ENCODE peak calls at places on chromosomes 6 and 20, in four cellular contexts. G is GM12878, O is H1, Z is K562. M is an unnamed sample.

GRCh38 chr6:133504761-133505160 is 263.6 kb downstream of the EYA4 start:
- DNase-seq in Z (no peak), O (no peak), G (no peak), M (no peak)

GRCh38 chr6:56357616-56358373 is 110.4 kb upstream of the COL21A1 start:
- DNase-seq in Z (no peak), G (no peak), O (no peak), M (peak; percentile 57)

GRCh38 chr6:43271103-43271815 is 26.8 kb upstream of the SLC22A7 start:
- DNase-seq in G (peak; percentile 47), Z (no peak), O (no peak), M (no peak)

GRCh38 chr6:53910834-53911233 is 116.0 kb downstream of the LRRC1 start:
- DNase-seq in G (no peak), Z (no peak), O (no peak), M (no peak)

GRCh38 chr6:28794175-28795002 is 129.4 kb downstream of the TRIM27 start:
- DNase-seq in O (no peak), G (no peak), Z (peak; percentile 46), M (peak; percentile 31)

GRCh38 chr6:110207652-110208051 is 27.4 kb downstream of the CDC40 start:
- DNase-seq in Z (no peak), G (no peak), O (no peak), M (no peak)

GRCh38 chr20:59047938-59048680 is 5.5 kb upstream of the PRELID3B start:
- DNase-seq in Z (no peak), O (no peak), G (no peak), M (peak; percentile 21)

GRCh38 chr6:155850408-155850841 is 394.8 kb upstream of the NOX3 start:
- DNase-seq in Z (no peak), O (no peak), G (no peak), M (peak; percentile 58)

GRCh38 chr6:14118444-14118843 is 872 bp downstream of the CD83 start:
- DNase-seq in Z (no peak), G (no peak), O (no peak), M (no peak)

GRCh38 chr6:109477725-109478124 is 5.3 kb downstream of the ZBTB24 start:
- DNase-seq in Z (no peak), G (no peak), O (no peak), M (no peak)

GRCh38 chr6:30730611-30731435 is 10.7 kb downstream of the TUBB start:
- DNase-seq in G (no peak), O (no peak), Z (peak; percentile 83), M (peak; percentile 47)

GRCh38 chr6:87573307-87574024 is 16.3 kb downstream of the RARS2 start:
- DNase-seq in G (no peak), O (no peak), Z (no peak), M (no peak)

GRCh38 chr6:132513821-132514545 is 1.1 kb upstream of the STX7 start:
- DNase-seq in G (no peak), Z (no peak), O (no peak), M (no peak)

GRCh38 chr6:16257999-16258708 is 19.8 kb downstream of the GMPR start:
- DNase-seq in Z (peak; percentile 38), O (no peak), G (no peak), M (peak; percentile 17)

GRCh38 chr6:24991748-24992467 is 56.1 kb upstream of the RIPOR2 start:
- DNase-seq in G (peak; percentile 54), O (no peak), Z (peak; percentile 65), M (peak; percentile 48)

GRCh38 chr6:117906905-117907599 is at the start of gene SLC35F1:
- DNase-seq in G (no peak), O (no peak), Z (peak; percentile 21), M (peak; percentile 1)

GRCh38 chr6:136253734-136254133 is 3.6 kb upstream of the MTFR2 start:
- DNase-seq in O (no peak), Z (no peak), G (no peak), M (no peak)

GRCh38 chr6:155154158-155154830 is 109.5 kb upstream of the CLDN20 start:
- DNase-seq in G (no peak), O (no peak), Z (peak; percentile 69), M (peak; percentile 96)

GRCh38 chr6:166258854-166259276 is 49.3 kb downstream of the PRR18 start:
- DNase-seq in Z (no peak), O (no peak), G (no peak), M (no peak)

GRCh38 chr20:17421493-17421892 is 109.7 kb downstream of the BFSP1 start:
- DNase-seq in O (no peak), Z (no peak), G (no peak), M (no peak)

GRCh38 chr20:23446505-23446904 is 6.2 kb downstream of the CST11 start:
- DNase-seq in O (no peak), Z (peak; percentile 41), G (peak; percentile 11), M (peak; percentile 21)

GRCh38 chr6:36853325-36853724 is 14.1 kb upstream of the CPNE5 start:
- DNase-seq in G (no peak), Z (no peak), O (no peak), M (peak; percentile 90)

GRCh38 chr6:121309768-121310473 is 24.4 kb downstream of the TBC1D32 start:
- DNase-seq in G (no peak), O (no peak), Z (no peak), M (peak; percentile 82)

GRCh38 chr6:142842423-142843261 is 102.3 kb downstream of the HIVEP2 start:
- DNase-seq in Z (no peak), G (peak; percentile 97), O (no peak), M (peak; percentile 57)

GRCh38 chr6:34630040-34630439 is 66.5 kb downstream of the ILRUN start:
- DNase-seq in G (no peak), Z (no peak), O (no peak), M (peak; percentile 98)

GRCh38 chr6:113122060-113122459 is 735.1 kb upstream of the MARCKS start:
- DNase-seq in Z (no peak), O (peak; percentile 51), G (no peak), M (peak; percentile 87)

GRCh38 chr6:108798672-108799355 is 49.4 kb upstream of the ARMC2 start:
- DNase-seq in O (no peak), G (no peak), Z (no peak), M (no peak)

GRCh38 chr6:7087491-7087979 is 20.2 kb upstream of the RREB1 start:
- DNase-seq in O (no peak), Z (no peak), G (peak; percentile 36), M (no peak)

GRCh38 chr6:53710788-53711187 is 45.2 kb upstream of the KLHL31 start:
- DNase-seq in Z (no peak), O (no peak), G (no peak), M (no peak)

DNA sequence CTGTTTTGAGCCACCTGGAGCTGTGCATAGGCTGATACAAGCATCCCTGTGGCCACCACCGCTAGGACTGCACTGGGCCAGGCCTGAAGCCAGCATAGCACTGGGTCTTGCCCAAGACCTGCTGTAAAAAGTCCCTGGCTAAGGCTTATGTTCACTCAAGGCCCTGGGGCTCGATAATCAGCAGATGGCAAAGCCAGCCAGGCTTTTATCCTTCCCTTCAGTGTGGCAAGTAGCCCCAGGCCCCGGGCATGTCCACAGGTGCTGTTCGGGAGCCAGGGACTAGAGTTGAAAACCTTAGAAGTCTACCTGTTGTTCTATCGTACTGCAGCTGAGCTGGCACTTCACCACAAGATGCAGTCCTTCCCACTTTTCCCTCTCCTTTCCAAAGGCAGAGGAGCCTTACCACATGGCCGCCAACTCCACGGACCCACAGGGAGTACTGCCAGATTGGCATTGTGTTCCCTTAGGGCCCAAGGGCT is 226.4 kb upstream of the ZNF217 start:
- DNase-seq in Z (no peak), G (no peak), O (no peak), M (no peak)
- H2AFZ ChIP-seq in Z (no peak overlapping the region), G (no peak overlapping the region), O (no peak overlapping the region), M (no peak overlapping the region)

GRCh38 chr6:89843070-89843469 is 13.4 kb downstream of the CASP8AP2 start:
- DNase-seq in G (no peak), Z (no peak), O (no peak), M (peak; percentile 34)

GRCh38 chr6:89834884-89835792 is 5.5 kb downstream of the CASP8AP2 start:
- DNase-seq in G (peak; percentile 87), Z (no peak), O (no peak), M (peak; percentile 41)

GRCh38 chr6:89836637-89837222 is 7.0 kb downstream of the CASP8AP2 start:
- DNase-seq in G (no peak), O (no peak), Z (no peak), M (no peak)

GRCh38 chr6:89842228-89842627 is 12.5 kb downstream of the CASP8AP2 start:
- DNase-seq in O (no peak), Z (no peak), G (no peak), M (peak; percentile 42)

GRCh38 chr6:89840538-89840937 is 10.9 kb downstream of the CASP8AP2 start:
- DNase-seq in G (no peak), Z (no peak), O (no peak), M (peak; percentile 41)
- TF ChIP-seq CHD1 in G (no peak), Z (no peak), O (no peak), M (no peak)

GRCh38 chr6:40077315-40077714 is 143.1 kb upstream of the MOCS1 start:
- DNase-seq in O (no peak), Z (no peak), G (no peak), M (no peak)

GRCh38 chr6:40075051-40075445 is 140.8 kb upstream of the MOCS1 start:
- DNase-seq in O (no peak), Z (no peak), G (no peak), M (no peak)

DNA sequence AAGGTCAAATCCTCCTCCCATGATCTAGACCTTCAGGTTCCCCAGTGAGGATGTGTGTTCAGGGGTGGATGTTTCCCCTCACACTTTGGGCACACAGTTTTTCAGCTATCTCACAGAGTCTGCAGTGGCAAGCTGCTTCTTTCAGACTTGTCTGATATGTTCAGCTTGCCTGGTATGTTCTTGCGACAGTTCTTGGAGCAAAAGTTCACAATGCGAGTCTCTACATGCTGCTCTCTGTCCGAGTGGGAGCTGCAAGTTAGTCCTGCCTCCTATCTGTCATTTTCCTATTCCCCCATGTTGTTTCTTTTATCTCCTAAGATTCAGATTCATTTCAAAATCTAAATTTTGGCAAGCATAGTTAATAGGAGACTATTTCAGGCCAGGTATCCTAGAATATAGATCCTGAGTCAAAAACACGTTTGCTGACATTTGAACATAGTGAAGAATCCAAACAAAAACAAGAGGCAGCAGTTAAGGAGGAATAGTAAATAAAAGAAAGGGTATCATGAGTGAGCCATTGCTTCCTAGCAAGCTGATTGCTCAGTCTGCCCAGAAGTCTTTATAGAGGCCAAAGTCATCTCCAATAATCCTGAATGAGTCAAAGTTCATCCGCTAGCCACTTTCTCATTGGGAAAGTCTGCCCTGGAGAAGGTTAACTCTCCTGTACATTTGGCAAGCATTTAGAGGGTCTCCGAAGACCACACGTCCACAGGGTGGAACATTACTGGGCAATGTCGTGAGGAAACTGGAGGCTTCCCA is 140.2 kb upstream of the MOCS1 start:
- DNase-seq in G (no peak), O (no peak), Z (no peak), M (no peak)
- H2AFZ ChIP-seq in G (no peak overlapping the region), O (no peak overlapping the region), Z (no peak overlapping the region), M (no peak overlapping the region)

GRCh38 chr20:62196286-62196685 is 13.5 kb downstream of the MTG2 start:
- DNase-seq in O (no peak), G (no peak), Z (no peak), M (no peak)

GRCh38 chr20:62198931-62199330 is 16.1 kb downstream of the MTG2 start:
- DNase-seq in O (no peak), G (no peak), Z (no peak), M (no peak)

GRCh38 chr20:62197321-62197720 is 14.5 kb downstream of the MTG2 start:
- DNase-seq in G (no peak), Z (no peak), O (no peak), M (no peak)

GRCh38 chr20:62198496-62198895 is 15.7 kb downstream of the MTG2 start:
- DNase-seq in O (no peak), Z (no peak), G (no peak), M (no peak)

DNA sequence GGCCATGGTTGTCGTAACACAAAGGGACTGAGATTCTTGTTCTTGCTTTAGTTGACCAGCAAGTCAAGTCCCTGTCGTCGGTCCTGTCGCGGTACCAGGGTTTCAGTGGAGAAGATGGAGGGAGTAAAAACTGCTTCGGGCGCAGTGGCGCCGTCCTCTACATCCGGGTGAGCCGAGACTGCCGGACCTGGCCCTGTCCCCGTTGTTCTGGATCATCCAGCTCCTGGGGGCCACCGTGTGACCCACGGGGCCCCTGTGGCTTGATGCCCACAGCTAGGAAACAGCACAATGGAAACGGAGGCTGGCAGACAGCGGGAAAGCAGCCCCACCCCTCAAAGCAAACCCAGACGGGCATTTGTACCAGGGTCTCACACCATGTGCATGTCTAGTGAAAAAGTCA is 15.0 kb downstream of the MTG2 start:
- DNase-seq in O (no peak), G (no peak), Z (no peak), M (no peak)
- TF ChIP-seq CHD1 in O (no peak), G (no peak), Z (no peak), M (no peak)